ENCODE peak calls at places on chromosome 14, in six cellular contexts. One of them, this sample, is unnamed.

GRCh38 chr14:47541652-47542051 is 133.8 kb downstream of the MDGA2 start:
- DNase-seq in astrocyte: no peak
- DNase-seq in mammary epithelial cell: no peak
- DNase-seq in neural progenitor cell: peak
- DNase-seq in DND-41: no peak
- DNase-seq in fibroblast of lung: no peak
- DNase-seq in this sample: no peak

GRCh38 chr14:55954108-55954507 is 164.1 kb upstream of the PELI2 start:
- DNase-seq in astrocyte: no peak
- DNase-seq in mammary epithelial cell: no peak
- DNase-seq in neural progenitor cell: no peak
- DNase-seq in DND-41: no peak
- DNase-seq in fibroblast of lung: no peak
- DNase-seq in this sample: no peak

GRCh38 chr14:103282932-103283331 is 51.1 kb upstream of the EIF5 start:
- DNase-seq in astrocyte: no peak
- DNase-seq in mammary epithelial cell: no peak
- DNase-seq in neural progenitor cell: no peak
- DNase-seq in DND-41: no peak
- DNase-seq in fibroblast of lung: no peak
- DNase-seq in this sample: no peak

GRCh38 chr14:40367717-40368116 is 935.5 kb upstream of the FBXO33 start:
- DNase-seq in astrocyte: no peak
- DNase-seq in mammary epithelial cell: no peak
- DNase-seq in neural progenitor cell: no peak
- DNase-seq in DND-41: no peak
- DNase-seq in fibroblast of lung: no peak
- DNase-seq in this sample: no peak

GRCh38 chr14:72013606-72014129 is 81.4 kb downstream of the RGS6 start:
- DNase-seq in astrocyte: no peak
- DNase-seq in mammary epithelial cell: no peak
- DNase-seq in neural progenitor cell: no peak
- DNase-seq in DND-41: no peak
- DNase-seq in fibroblast of lung: no peak
- DNase-seq in this sample: no peak

GRCh38 chr14:63542231-63542999 is 762 bp downstream of the PPP2R5E start:
- DNase-seq in astrocyte: no peak
- DNase-seq in mammary epithelial cell: peak
- DNase-seq in neural progenitor cell: peak
- DNase-seq in DND-41: peak
- DNase-seq in fibroblast of lung: no peak
- DNase-seq in this sample: no peak

GRCh38 chr14:101400815-101401214 is 160.5 kb upstream of the DIO3 start:
- DNase-seq in astrocyte: no peak
- DNase-seq in mammary epithelial cell: no peak
- DNase-seq in neural progenitor cell: no peak
- DNase-seq in DND-41: no peak
- DNase-seq in fibroblast of lung: peak
- DNase-seq in this sample: no peak

GRCh38 chr14:75825147-75825592 is 156.6 kb downstream of the TGFB3 start:
- DNase-seq in astrocyte: no peak
- DNase-seq in mammary epithelial cell: no peak
- DNase-seq in neural progenitor cell: no peak
- DNase-seq in DND-41: no peak
- DNase-seq in fibroblast of lung: peak
- DNase-seq in this sample: no peak

GRCh38 chr14:101276309-101277091 is 284.8 kb upstream of the DIO3 start:
- DNase-seq in astrocyte: peak
- DNase-seq in mammary epithelial cell: no peak
- DNase-seq in neural progenitor cell: no peak
- DNase-seq in DND-41: no peak
- DNase-seq in fibroblast of lung: no peak
- DNase-seq in this sample: no peak

GRCh38 chr14:68460541-68460940 is 332.3 kb downstream of the ZFP36L1 start:
- DNase-seq in astrocyte: no peak
- DNase-seq in mammary epithelial cell: no peak
- DNase-seq in neural progenitor cell: no peak
- DNase-seq in DND-41: no peak
- DNase-seq in fibroblast of lung: peak
- DNase-seq in this sample: no peak

GRCh38 chr14:32430326-32430725 is 101.2 kb downstream of the AKAP6 start:
- DNase-seq in astrocyte: peak
- DNase-seq in mammary epithelial cell: peak
- DNase-seq in neural progenitor cell: no peak
- DNase-seq in DND-41: no peak
- DNase-seq in fibroblast of lung: peak
- DNase-seq in this sample: no peak

GRCh38 chr14:72796935-72797334 is 97.0 kb downstream of the DPF3 start:
- DNase-seq in astrocyte: no peak
- DNase-seq in mammary epithelial cell: no peak
- DNase-seq in neural progenitor cell: peak
- DNase-seq in DND-41: no peak
- DNase-seq in fibroblast of lung: no peak
- DNase-seq in this sample: no peak

GRCh38 chr14:93960108-93960475 is 16.3 kb downstream of the ASB2 start:
- DNase-seq in astrocyte: no peak
- DNase-seq in mammary epithelial cell: no peak
- DNase-seq in neural progenitor cell: no peak
- DNase-seq in DND-41: no peak
- DNase-seq in fibroblast of lung: no peak
- DNase-seq in this sample: no peak

GRCh38 chr14:64502476-64503183 is 1.0 kb downstream of the ZBTB25 start:
- DNase-seq in astrocyte: peak
- DNase-seq in mammary epithelial cell: peak
- DNase-seq in neural progenitor cell: peak
- DNase-seq in DND-41: peak
- DNase-seq in fibroblast of lung: peak
- DNase-seq in this sample: no peak

GRCh38 chr14:21589317-21589716 is 9.4 kb upstream of the OR10G3 start:
- DNase-seq in astrocyte: no peak
- DNase-seq in mammary epithelial cell: peak
- DNase-seq in neural progenitor cell: no peak
- DNase-seq in DND-41: no peak
- DNase-seq in fibroblast of lung: no peak
- DNase-seq in this sample: no peak

GRCh38 chr14:83992857-83993256 is 1537.1 kb upstream of the FLRT2 start:
- DNase-seq in astrocyte: peak
- DNase-seq in mammary epithelial cell: no peak
- DNase-seq in neural progenitor cell: no peak
- DNase-seq in DND-41: no peak
- DNase-seq in fibroblast of lung: peak
- DNase-seq in this sample: no peak

GRCh38 chr14:35553808-35554207 is 19.8 kb downstream of the INSM2 start:
- DNase-seq in astrocyte: peak
- DNase-seq in mammary epithelial cell: peak
- DNase-seq in neural progenitor cell: no peak
- DNase-seq in DND-41: no peak
- DNase-seq in fibroblast of lung: no peak
- DNase-seq in this sample: no peak

GRCh38 chr14:33914676-33915516 is 36.0 kb downstream of the EGLN3 start:
- DNase-seq in astrocyte: peak
- DNase-seq in mammary epithelial cell: peak
- DNase-seq in neural progenitor cell: no peak
- DNase-seq in DND-41: no peak
- DNase-seq in fibroblast of lung: peak
- DNase-seq in this sample: peak

GRCh38 chr14:75578099-75578785 is at the start of gene FLVCR2:
- DNase-seq in astrocyte: peak
- DNase-seq in mammary epithelial cell: peak
- DNase-seq in neural progenitor cell: peak
- DNase-seq in DND-41: no peak
- DNase-seq in fibroblast of lung: peak
- DNase-seq in this sample: no peak

GRCh38 chr14:89418976-89419375 is 1.9 kb upstream of the FOXN3 start:
- DNase-seq in astrocyte: no peak
- DNase-seq in mammary epithelial cell: no peak
- DNase-seq in neural progenitor cell: no peak
- DNase-seq in DND-41: no peak
- DNase-seq in fibroblast of lung: no peak
- DNase-seq in this sample: no peak

GRCh38 chr14:80988192-80988591 is 32.8 kb downstream of the TSHR start:
- DNase-seq in astrocyte: no peak
- DNase-seq in mammary epithelial cell: no peak
- DNase-seq in neural progenitor cell: no peak
- DNase-seq in DND-41: no peak
- DNase-seq in fibroblast of lung: no peak
- DNase-seq in this sample: no peak

GRCh38 chr14:21025374-21026151 is 702 bp upstream of the NDRG2 start:
- DNase-seq in astrocyte: no peak
- DNase-seq in mammary epithelial cell: no peak
- DNase-seq in neural progenitor cell: peak
- DNase-seq in DND-41: no peak
- DNase-seq in fibroblast of lung: no peak
- DNase-seq in this sample: no peak

GRCh38 chr14:91351508-91351853 is 66.1 kb downstream of the CCDC88C start:
- DNase-seq in astrocyte: no peak
- DNase-seq in mammary epithelial cell: no peak
- DNase-seq in neural progenitor cell: no peak
- DNase-seq in DND-41: no peak
- DNase-seq in fibroblast of lung: no peak
- DNase-seq in this sample: no peak

GRCh38 chr14:25001096-25001982 is 48.6 kb downstream of the STXBP6 start:
- DNase-seq in astrocyte: peak
- DNase-seq in mammary epithelial cell: no peak
- DNase-seq in neural progenitor cell: no peak
- DNase-seq in DND-41: no peak
- DNase-seq in fibroblast of lung: peak
- DNase-seq in this sample: no peak

GRCh38 chr14:79661762-79662161 is 549.5 kb downstream of the DIO2 start:
- DNase-seq in astrocyte: peak
- DNase-seq in mammary epithelial cell: no peak
- DNase-seq in neural progenitor cell: no peak
- DNase-seq in DND-41: no peak
- DNase-seq in fibroblast of lung: no peak
- DNase-seq in this sample: peak

GRCh38 chr14:32408018-32408417 is 78.9 kb downstream of the AKAP6 start:
- DNase-seq in astrocyte: peak
- DNase-seq in mammary epithelial cell: no peak
- DNase-seq in neural progenitor cell: no peak
- DNase-seq in DND-41: no peak
- DNase-seq in fibroblast of lung: no peak
- DNase-seq in this sample: no peak

GRCh38 chr14:91377700-91378652 is 39.6 kb downstream of the CCDC88C start:
- DNase-seq in astrocyte: no peak
- DNase-seq in mammary epithelial cell: no peak
- DNase-seq in neural progenitor cell: no peak
- DNase-seq in DND-41: no peak
- DNase-seq in fibroblast of lung: no peak
- DNase-seq in this sample: no peak

GRCh38 chr14:59328410-59328809 is 136.8 kb downstream of the GPR135 start:
- DNase-seq in astrocyte: no peak
- DNase-seq in mammary epithelial cell: no peak
- DNase-seq in neural progenitor cell: no peak
- DNase-seq in DND-41: no peak
- DNase-seq in fibroblast of lung: no peak
- DNase-seq in this sample: no peak

GRCh38 chr14:101046071-101046470 is 142.5 kb upstream of the RTL1 start:
- DNase-seq in astrocyte: no peak
- DNase-seq in mammary epithelial cell: no peak
- DNase-seq in neural progenitor cell: no peak
- DNase-seq in DND-41: no peak
- DNase-seq in fibroblast of lung: no peak
- DNase-seq in this sample: no peak

GRCh38 chr14:104146651-104147345 is 8.4 kb downstream of the KIF26A start:
- DNase-seq in astrocyte: no peak
- DNase-seq in mammary epithelial cell: no peak
- DNase-seq in neural progenitor cell: no peak
- DNase-seq in DND-41: no peak
- DNase-seq in fibroblast of lung: no peak
- DNase-seq in this sample: no peak

GRCh38 chr14:65336191-65336591 is 76.3 kb upstream of the FUT8 start:
- DNase-seq in astrocyte: peak
- DNase-seq in mammary epithelial cell: no peak
- DNase-seq in neural progenitor cell: no peak
- DNase-seq in DND-41: peak
- DNase-seq in fibroblast of lung: peak
- DNase-seq in this sample: no peak

GRCh38 chr14:76918176-76918750 is 92.1 kb downstream of the LRRC74A start:
- DNase-seq in astrocyte: peak
- DNase-seq in mammary epithelial cell: no peak
- DNase-seq in neural progenitor cell: no peak
- DNase-seq in DND-41: peak
- DNase-seq in fibroblast of lung: peak
- DNase-seq in this sample: no peak
- H3K9ac ChIP-seq in astrocyte: peak
- H3K9ac ChIP-seq in mammary epithelial cell: peak
- H3K9ac ChIP-seq in neural progenitor cell: no peak
- H3K9ac ChIP-seq in DND-41: no peak
- H3K9ac ChIP-seq in fibroblast of lung: peak
- H3K9ac ChIP-seq in this sample: peak

GRCh38 chr14:74239848-74240793 is 872 bp downstream of the VSX2 start:
- DNase-seq in astrocyte: no peak
- DNase-seq in mammary epithelial cell: no peak
- DNase-seq in neural progenitor cell: peak
- DNase-seq in DND-41: no peak
- DNase-seq in fibroblast of lung: peak
- DNase-seq in this sample: no peak
- TF ChIP-seq EZH2 in astrocyte: peak
- TF ChIP-seq EZH2 in mammary epithelial cell: peak
- TF ChIP-seq EZH2 in neural progenitor cell: peak
- TF ChIP-seq EZH2 in DND-41: no peak
- TF ChIP-seq EZH2 in fibroblast of lung: peak
- TF ChIP-seq EZH2 in this sample: peak

DNA sequence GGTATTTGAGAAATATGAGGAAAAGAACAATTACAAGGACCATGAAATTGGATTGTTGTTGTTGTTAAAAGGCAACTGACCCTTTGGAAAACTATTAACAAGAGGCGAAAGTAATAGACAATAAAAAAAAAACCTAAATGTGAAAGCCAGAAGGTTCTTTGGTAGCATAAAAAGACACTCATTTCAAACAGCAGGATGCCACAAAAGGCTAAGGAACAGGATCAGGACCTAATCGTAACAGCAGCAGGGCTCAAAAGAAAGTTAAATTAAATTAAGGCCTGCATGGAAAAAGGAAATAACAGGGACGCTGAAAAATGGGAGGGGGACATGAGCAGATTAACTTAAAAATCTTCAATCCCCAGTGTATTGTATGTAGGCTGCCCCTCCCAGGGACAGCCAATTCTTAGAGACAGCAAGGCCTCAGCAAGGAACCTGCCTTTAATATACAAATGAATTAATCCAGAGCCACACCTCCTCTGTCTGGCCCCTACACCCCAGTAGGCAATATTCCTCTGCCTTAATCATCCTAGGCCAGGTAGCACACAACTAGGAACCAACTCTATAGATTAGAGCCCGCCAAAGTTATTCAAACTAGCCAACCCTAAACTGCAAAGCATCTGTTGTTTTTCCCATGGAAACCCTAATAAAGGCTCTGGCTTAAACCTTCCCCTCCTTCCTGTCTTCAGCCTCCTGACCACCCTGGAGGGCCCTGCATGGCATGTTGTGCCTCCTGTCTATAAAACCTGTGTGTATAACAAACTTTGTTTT is 28.4 kb upstream of the AP4S1 start:
- DNase-seq in astrocyte: no peak
- DNase-seq in mammary epithelial cell: no peak
- DNase-seq in neural progenitor cell: peak
- DNase-seq in DND-41: no peak
- DNase-seq in fibroblast of lung: no peak
- DNase-seq in this sample: no peak
- H3K9ac ChIP-seq in astrocyte: no peak
- H3K9ac ChIP-seq in mammary epithelial cell: no peak
- H3K9ac ChIP-seq in neural progenitor cell: no peak
- H3K9ac ChIP-seq in DND-41: no peak
- H3K9ac ChIP-seq in fibroblast of lung: no peak
- H3K9ac ChIP-seq in this sample: no peak

GRCh38 chr14:61280526-61281185 is 482 bp downstream of the TMEM30B start:
- DNase-seq in astrocyte: peak
- DNase-seq in mammary epithelial cell: peak
- DNase-seq in neural progenitor cell: peak
- DNase-seq in DND-41: no peak
- DNase-seq in fibroblast of lung: peak
- DNase-seq in this sample: no peak
- TF ChIP-seq EZH2 in astrocyte: peak
- TF ChIP-seq EZH2 in mammary epithelial cell: no peak
- TF ChIP-seq EZH2 in neural progenitor cell: no peak
- TF ChIP-seq EZH2 in DND-41: no peak
- TF ChIP-seq EZH2 in fibroblast of lung: peak
- TF ChIP-seq EZH2 in this sample: no peak

This sample was measured in keratinocyte.